ENCODE peak calls at places on chromosomes 5 and 9, in ten cellular contexts. Y, O, N, H, E, Z, M, W, D and C are unnamed samples.

GRCh38 chr9:86303316-86303975 is 21.1 kb upstream of the ISCA1 start:
- DNase-seq in Y (no peak), O (no peak), N (peak; percentile 74), H (no peak), E (peak; percentile 45), Z (no peak), M (peak; percentile 13), W (no peak), D (no peak), C (no peak)

GRCh38 chr5:134462761-134463160 is 51.1 kb upstream of the CDKN2AIPNL start:
- DNase-seq in Y (no peak), O (no peak), N (no peak), H (no peak), E (no peak), Z (no peak), M (no peak), W (no peak), D (no peak), C (no peak)

GRCh38 chr9:117021881-117022280 is 334.8 kb downstream of the TRIM32 start:
- DNase-seq in Y (no peak), O (no peak), N (peak; percentile 20), H (no peak), E (no peak), Z (peak; percentile 85), M (no peak), W (no peak), D (no peak), C (no peak)

GRCh38 chr5:154862766-154863165 is 4.3 kb downstream of the CNOT8 start:
- DNase-seq in Y (no peak), O (no peak), N (no peak), H (no peak), E (no peak), Z (no peak), M (no peak), W (no peak), D (no peak), C (no peak)

GRCh38 chr5:143297756-143298155 is 105.7 kb downstream of the NR3C1 start:
- DNase-seq in Y (no peak), O (no peak), N (no peak), H (no peak), E (no peak), Z (no peak), M (no peak), W (no peak), D (no peak), C (no peak)

GRCh38 chr5:92320446-92320845 is 937.3 kb upstream of the ARRDC3 start:
- DNase-seq in Y (no peak), O (no peak), N (no peak), H (no peak), E (no peak), Z (no peak), M (no peak), W (no peak), D (no peak), C (no peak)

GRCh38 chr9:2674141-2674824 is 43.0 kb upstream of the KCNV2 start:
- DNase-seq in Y (no peak), O (no peak), N (no peak), H (no peak), E (no peak), Z (no peak), M (no peak), W (no peak), D (no peak), C (no peak)

GRCh38 chr9:125262217-125262991 is 778 bp downstream of the GAPVD1 start:
- DNase-seq in Y (no peak), O (no peak), N (no peak), H (no peak), E (no peak), Z (no peak), M (no peak), W (no peak), D (no peak), C (no peak)

GRCh38 chr9:38662763-38663593 is 42.6 kb upstream of the ANKRD18A start:
- DNase-seq in Y (no peak), O (no peak), N (peak; percentile 25), H (no peak), E (no peak), Z (no peak), M (no peak), W (no peak), D (no peak), C (no peak)

GRCh38 chr5:157390179-157390923 is 69.7 kb upstream of the NIPAL4 start:
- DNase-seq in Y (no peak), O (peak; percentile 44), N (peak; percentile 98), H (peak; percentile 57), E (peak; percentile 80), Z (no peak), M (peak; percentile 15), W (peak; percentile 36), D (peak; percentile 43), C (no peak)

GRCh38 chr9:89699646-89700045 is 94.8 kb downstream of the GADD45G start:
- DNase-seq in Y (no peak), O (no peak), N (no peak), H (no peak), E (no peak), Z (no peak), M (no peak), W (no peak), D (no peak), C (no peak)

GRCh38 chr5:124660229-124661093 is 86.0 kb downstream of the ZNF608 start:
- DNase-seq in Y (no peak), O (no peak), N (peak; percentile 63), H (no peak), E (no peak), Z (no peak), M (no peak), W (no peak), D (no peak), C (no peak)

GRCh38 chr9:107118873-107119272 is 164.2 kb upstream of the RAD23B start:
- DNase-seq in Y (no peak), O (no peak), N (no peak), H (no peak), E (no peak), Z (no peak), M (no peak), W (no peak), D (no peak), C (peak; percentile 10)

GRCh38 chr5:146137967-146138403 is 32.6 kb upstream of the PLAC8L1 start:
- DNase-seq in Y (no peak), O (peak; percentile 39), N (peak; percentile 90), H (no peak), E (no peak), Z (no peak), M (no peak), W (no peak), D (no peak), C (no peak)

GRCh38 chr5:138466058-138466899 is 1.0 kb downstream of the EGR1 start:
- DNase-seq in Y (no peak), O (peak; percentile 43), N (peak; percentile 42), H (no peak), E (peak; percentile 37), Z (no peak), M (no peak), W (no peak), D (no peak), C (peak; percentile 41)

GRCh38 chr9:4370501-4370900 is 70.6 kb upstream of the GLIS3 start:
- DNase-seq in Y (no peak), O (no peak), N (no peak), H (no peak), E (no peak), Z (no peak), M (no peak), W (no peak), D (no peak), C (no peak)

GRCh38 chr5:32810812-32811211 is 99.7 kb downstream of the NPR3 start:
- DNase-seq in Y (no peak), O (no peak), N (peak; percentile 43), H (no peak), E (no peak), Z (no peak), M (no peak), W (no peak), D (no peak), C (no peak)

GRCh38 chr9:131348631-131349521 is 45.0 kb upstream of the PRRC2B start:
- DNase-seq in Y (no peak), O (no peak), N (no peak), H (no peak), E (no peak), Z (no peak), M (no peak), W (no peak), D (no peak), C (no peak)

GRCh38 chr9:137007060-137007815 is 10.9 kb upstream of the CLIC3 start:
- DNase-seq in Y (no peak), O (peak; percentile 44), N (no peak), H (no peak), E (no peak), Z (peak; percentile 7), M (no peak), W (no peak), D (no peak), C (no peak)

GRCh38 chr5:124544366-124545055 is 201.9 kb downstream of the ZNF608 start:
- DNase-seq in Y (no peak), O (no peak), N (peak; percentile 13), H (no peak), E (no peak), Z (no peak), M (no peak), W (no peak), D (no peak), C (no peak)

GRCh38 chr5:61084658-61085057 is 77.6 kb downstream of the SMIM15 start:
- DNase-seq in Y (no peak), O (no peak), N (no peak), H (no peak), E (no peak), Z (no peak), M (no peak), W (no peak), D (peak; percentile 9), C (no peak)

GRCh38 chr5:123423278-123424149 is at the start of gene CEP120:
- DNase-seq in Y (peak; percentile 94), O (peak; percentile 99), N (peak; percentile 100), H (peak; percentile 100), E (peak; percentile 97), Z (peak; percentile 97), M (peak; percentile 96), W (peak; percentile 93), D (peak; percentile 96), C (peak; percentile 95)

GRCh38 chr5:38598994-38599611 is 42.7 kb upstream of the LIFR start:
- DNase-seq in Y (no peak), O (peak; percentile 51), N (peak; percentile 80), H (peak; percentile 46), E (no peak), Z (no peak), M (no peak), W (no peak), D (no peak), C (no peak)

GRCh38 chr9:89000973-89001916 is 10.0 kb downstream of the S1PR3 start:
- DNase-seq in Y (peak; percentile 18), O (peak; percentile 59), N (peak; percentile 91), H (peak; percentile 85), E (peak; percentile 89), Z (peak; percentile 81), M (peak; percentile 47), W (no peak), D (peak; percentile 68), C (peak; percentile 93)

GRCh38 chr5:142756576-142756975 is 13.6 kb upstream of the ARHGAP26 start:
- DNase-seq in Y (no peak), O (no peak), N (no peak), H (no peak), E (no peak), Z (no peak), M (no peak), W (no peak), D (no peak), C (no peak)

GRCh38 chr9:110291921-110292575 is 35.7 kb upstream of the TXN start:
- DNase-seq in Y (no peak), O (no peak), N (peak; percentile 57), H (no peak), E (no peak), Z (no peak), M (no peak), W (no peak), D (no peak), C (no peak)

GRCh38 chr5:83927140-83927733 is 206.6 kb upstream of the HAPLN1 start:
- DNase-seq in Y (no peak), O (no peak), N (peak; percentile 65), H (peak; percentile 63), E (peak; percentile 56), Z (peak; percentile 34), M (no peak), W (no peak), D (peak; percentile 10), C (peak; percentile 83)

GRCh38 chr9:79184821-79185220 is 386.9 kb upstream of the TLE4 start:
- DNase-seq in Y (no peak), O (no peak), N (no peak), H (no peak), E (no peak), Z (no peak), M (no peak), W (no peak), D (no peak), C (no peak)